ENCODE peak calls at places on chromosomes 6 and 20, in six cellular contexts. C is endodermal cell, M is cardiac muscle cell, I is neural progenitor cell, E is GM12878, J is left ventricle myocardium inferior. W is an unnamed sample.

GRCh38 chr20:50283922-50284810 is 93.5 kb downstream of the CEBPB start:
- DNase-seq in C (no peak), M (no peak), I (no peak), E (no peak), J (no peak), W (no peak)

GRCh38 chr6:73565767-73566485 is 45.1 kb upstream of the EEF1A1 start:
- DNase-seq in C (peak), M (no peak), I (peak), E (no peak), J (no peak), W (no peak)

GRCh38 chr20:50308166-50308512 is 117.5 kb downstream of the CEBPB start:
- DNase-seq in C (no peak), M (no peak), I (no peak), E (no peak), J (no peak), W (no peak)

GRCh38 chr6:135517527-135517926 is 20.0 kb upstream of the AHI1 start:
- DNase-seq in C (no peak), M (no peak), I (no peak), E (no peak), J (no peak), W (no peak)

GRCh38 chr6:30885481-30885998 is 1.2 kb downstream of the DDR1 start:
- DNase-seq in C (no peak), M (no peak), I (peak), E (no peak), J (no peak), W (peak)

GRCh38 chr6:130076512-130076911 is 58.1 kb downstream of the L3MBTL3 start:
- DNase-seq in C (no peak), M (no peak), I (no peak), E (no peak), J (no peak), W (no peak)

GRCh38 chr6:135321012-135321621 is 140.0 kb downstream of the MYB start:
- DNase-seq in C (no peak), M (no peak), I (no peak), E (no peak), J (no peak), W (no peak)

GRCh38 chr6:35391240-35391968 is 49.0 kb downstream of the PPARD start:
- DNase-seq in C (no peak), M (peak), I (no peak), E (no peak), J (no peak), W (no peak)

GRCh38 chr6:35677456-35677855 is 11.3 kb downstream of the FKBP5 start:
- DNase-seq in C (no peak), M (no peak), I (no peak), E (no peak), J (no peak), W (no peak)

GRCh38 chr6:11953641-11954040 is 58.5 kb upstream of the HIVEP1 start:
- DNase-seq in C (no peak), M (no peak), I (no peak), E (no peak), J (no peak), W (no peak)

GRCh38 chr6:137202078-137202477 is 17.1 kb downstream of the IFNGR1 start:
- DNase-seq in C (no peak), M (no peak), I (no peak), E (no peak), J (no peak), W (no peak)

GRCh38 chr6:341914-342831 is 49.4 kb upstream of the IRF4 start:
- DNase-seq in C (no peak), M (no peak), I (no peak), E (peak), J (no peak), W (peak)

GRCh38 chr6:111798281-111798725 is 74.9 kb downstream of the FYN start:
- DNase-seq in C (no peak), M (no peak), I (no peak), E (no peak), J (no peak), W (no peak)

GRCh38 chr6:73363537-73363875 is 1.0 kb downstream of the KHDC3L start:
- DNase-seq in C (no peak), M (no peak), I (no peak), E (no peak), J (no peak), W (no peak)

GRCh38 chr20:61668064-61668463 is 397.6 kb downstream of the TAF4 start:
- DNase-seq in C (no peak), M (no peak), I (no peak), E (no peak), J (no peak), W (no peak)

GRCh38 chr20:61668771-61669503 is 396.7 kb downstream of the TAF4 start:
- DNase-seq in C (no peak), M (no peak), I (no peak), E (no peak), J (no peak), W (no peak)

GRCh38 chr20:61673152-61673551 is 392.5 kb downstream of the TAF4 start:
- DNase-seq in C (no peak), M (no peak), I (no peak), E (no peak), J (no peak), W (no peak)

GRCh38 chr20:61671559-61671958 is 394.1 kb downstream of the TAF4 start:
- DNase-seq in C (no peak), M (no peak), I (no peak), E (no peak), J (no peak), W (no peak)

DNA sequence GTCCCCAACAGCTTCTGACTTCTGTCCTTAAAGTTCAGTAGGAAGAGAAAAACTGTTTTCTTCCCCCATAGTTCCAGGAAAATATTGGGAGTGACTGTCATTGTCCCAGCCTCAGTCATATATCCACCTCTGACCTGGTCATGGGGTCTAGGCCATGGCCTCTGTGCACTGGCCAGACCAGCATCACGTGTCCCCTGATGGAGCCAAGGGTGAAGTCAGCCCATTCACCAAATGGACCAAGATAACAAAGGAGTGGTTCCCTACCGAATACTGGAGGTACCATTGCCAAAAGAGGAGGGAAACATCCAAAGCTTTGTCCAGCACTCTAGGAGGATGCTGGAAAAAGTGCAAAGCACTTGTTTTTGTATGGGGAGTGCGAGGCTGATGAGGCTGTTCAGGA is 395.4 kb downstream of the TAF4 start:
- DNase-seq in C (no peak), M (no peak), I (no peak), E (no peak), J (no peak), W (no peak)
- TF ChIP-seq CTCF in C (no peak), M (no peak), I (no peak), E (no peak), J (no peak), W (no peak)

DNA sequence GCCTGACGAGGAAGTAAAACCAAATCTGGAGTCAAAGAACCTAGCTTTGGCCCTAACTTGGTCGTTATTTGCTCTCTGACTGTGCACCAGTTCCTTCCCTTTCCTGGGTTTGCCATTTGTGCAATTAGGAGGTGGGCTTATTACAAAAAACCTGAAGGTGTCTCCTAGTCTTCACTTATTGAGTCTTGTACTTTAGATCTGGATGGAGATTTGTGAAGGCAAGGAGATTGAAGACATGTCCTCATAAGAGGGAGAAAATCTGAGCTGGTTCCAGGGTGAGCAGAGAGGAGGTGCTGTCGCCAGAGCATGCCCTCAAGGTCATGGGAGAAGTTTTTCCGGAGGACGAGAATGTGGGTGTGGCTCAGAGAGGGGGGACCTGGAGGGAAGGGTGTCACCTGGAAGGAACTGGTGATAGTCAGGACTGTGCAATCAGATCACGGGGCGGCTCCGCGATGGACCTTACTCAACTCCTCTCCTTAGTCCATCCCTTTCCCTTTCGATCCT is 703 bp upstream of the ACSS2 start:
- DNase-seq in C (no peak), M (no peak), I (no peak), E (no peak), J (no peak), W (no peak)
- TF ChIP-seq CTCF in C (peak), M (no peak), I (peak), E (no peak), J (peak), W (no peak)

GRCh38 chr20:60062431-60063336 is 104.5 kb downstream of the CDH26 start:
- DNase-seq in C (peak), M (peak), I (no peak), E (no peak), J (no peak), W (no peak)
- TF ChIP-seq CTCF in C (no peak), M (no peak), I (no peak), E (no peak), J (no peak), W (no peak)

DNA sequence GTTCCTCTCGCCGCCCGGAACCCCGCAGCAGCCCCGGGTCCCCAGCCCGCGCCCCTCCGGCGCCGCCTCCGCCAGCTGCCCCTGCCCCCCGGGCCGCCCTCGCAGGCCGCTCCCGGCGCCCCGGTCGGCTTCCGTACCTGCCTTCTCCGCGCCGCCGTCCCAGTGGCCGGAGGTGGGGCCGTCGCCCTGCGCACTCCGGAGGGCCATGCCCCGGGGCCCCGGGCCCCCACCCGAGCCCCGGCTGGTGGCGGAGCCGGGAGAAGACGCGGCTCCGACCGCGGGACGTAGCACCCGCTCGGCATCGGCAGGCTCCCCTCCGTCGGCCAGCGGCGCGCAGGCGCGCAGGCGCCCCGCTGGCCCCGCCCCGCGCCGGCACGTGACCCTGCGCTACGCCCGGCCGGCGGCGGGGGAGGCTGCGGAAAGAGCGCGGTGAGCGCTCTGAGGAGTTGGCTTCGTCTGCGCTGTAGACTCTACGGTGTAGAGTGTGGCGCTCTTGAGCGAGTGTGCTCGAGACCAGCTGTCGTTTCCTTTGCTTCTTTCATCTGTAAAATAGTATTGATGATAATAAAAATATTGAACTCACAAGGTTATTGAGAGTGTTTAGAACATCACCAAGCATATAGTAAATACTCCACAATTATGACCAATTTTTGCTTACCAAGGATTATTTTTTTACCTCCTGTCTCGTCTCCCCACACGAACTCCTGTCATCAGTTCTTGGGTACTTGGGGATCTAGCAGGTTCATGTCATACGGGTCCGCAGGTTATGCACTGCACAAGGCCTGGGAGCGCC is at the start of gene TBC1D20:
- DNase-seq in C (peak), M (peak), I (peak), E (peak), J (peak), W (peak)
- TF ChIP-seq CTCF in C (peak), M (peak), I (peak), E (peak), J (peak), W (peak)

GRCh38 chr6:143955971-143956370 is 52.1 kb downstream of the PLAGL1 start:
- DNase-seq in C (no peak), M (no peak), I (no peak), E (no peak), J (no peak), W (no peak)

GRCh38 chr6:143952386-143952785 is 55.7 kb downstream of the PLAGL1 start:
- DNase-seq in C (no peak), M (no peak), I (no peak), E (no peak), J (no peak), W (no peak)

GRCh38 chr6:143950874-143951273 is 57.2 kb downstream of the PLAGL1 start:
- DNase-seq in C (no peak), M (no peak), I (no peak), E (no peak), J (no peak), W (no peak)

GRCh38 chr6:143952947-143953346 is 55.1 kb downstream of the PLAGL1 start:
- DNase-seq in C (no peak), M (no peak), I (no peak), E (no peak), J (no peak), W (no peak)

GRCh38 chr6:143953922-143954321 is 54.1 kb downstream of the PLAGL1 start:
- DNase-seq in C (peak), M (no peak), I (peak), E (no peak), J (no peak), W (no peak)
- TF ChIP-seq CTCF in C (peak), M (no peak), I (peak), E (no peak), J (no peak), W (no peak)

GRCh38 chr20:48149887-48150286 is 364.6 kb upstream of the SULF2 start:
- DNase-seq in C (no peak), M (no peak), I (peak), E (no peak), J (no peak), W (no peak)
- TF ChIP-seq CTCF in C (no peak), M (no peak), I (no peak), E (no peak), J (no peak), W (no peak)

DNA sequence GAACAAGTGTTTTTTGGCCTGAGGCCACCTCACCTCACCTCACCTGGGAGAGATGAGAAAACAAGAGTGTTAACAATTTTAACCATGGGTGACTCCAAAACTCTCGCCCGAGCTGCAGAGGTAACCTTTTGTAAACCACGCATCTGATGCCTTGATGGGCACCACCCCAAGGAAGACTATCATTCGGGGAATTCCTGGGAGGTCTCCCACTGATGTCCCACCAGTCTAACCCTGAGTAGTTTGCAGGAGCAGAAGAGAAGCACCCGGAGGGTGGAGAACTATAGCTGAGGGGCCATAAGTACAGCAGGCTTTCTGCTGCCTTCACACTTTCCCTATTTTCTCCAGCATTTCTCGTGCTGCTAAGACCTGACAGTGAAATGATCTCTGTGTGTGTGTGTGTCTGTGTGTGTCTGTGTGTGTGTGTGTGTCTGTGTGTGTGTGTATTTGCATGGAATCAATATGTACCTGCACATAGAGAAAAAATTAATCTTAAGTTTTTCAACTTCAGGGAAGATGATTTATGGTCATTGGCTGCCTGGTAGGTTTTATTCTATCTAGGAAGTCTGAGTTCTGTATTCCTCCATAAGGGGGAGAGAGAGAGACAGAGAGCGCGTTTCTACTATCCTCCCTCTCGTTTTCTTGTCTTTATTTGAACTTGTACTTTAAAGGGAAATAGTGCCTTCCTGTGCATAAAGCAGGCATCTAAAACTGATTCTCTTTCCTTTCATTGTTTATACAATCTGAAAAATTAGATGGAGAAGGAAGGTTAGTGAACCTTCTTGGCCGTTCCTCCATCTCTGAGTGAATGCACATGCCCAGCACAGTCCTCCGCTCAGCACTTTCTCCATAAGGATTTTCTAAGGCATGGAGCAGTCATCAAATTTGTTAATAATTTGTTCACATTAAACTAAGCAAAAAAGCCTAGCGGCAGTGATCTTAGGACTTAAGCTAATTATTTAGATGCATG is 75.9 kb downstream of the CAP2 start:
- DNase-seq in C (no peak), M (no peak), I (no peak), E (no peak), J (no peak), W (no peak)
- TF ChIP-seq CTCF in C (peak), M (peak), I (no peak), E (peak), J (peak), W (no peak)

GRCh38 chr20:44460795-44461141 is 14.9 kb upstream of the TTPAL start:
- DNase-seq in C (no peak), M (peak), I (peak), E (no peak), J (no peak), W (peak)
- TF ChIP-seq CTCF in C (peak), M (peak), I (peak), E (peak), J (peak), W (no peak)

W was measured in GM13976.